ENCODE peak calls at places on chromosomes 6 and 20, in four cellular contexts. H is stimulated activated CD4-positive, alpha-beta T cell treated with anti-CD3 and anti-CD28 coated beads, Interleukin-12 subunit alpha, Interleukin-12 subunit beta, amount 100 ng/mL, for 4 hours; F is GM23338; Z is renal cortical epithelial cell. C is an unnamed sample.

GRCh38 chr20:48689388-48689787 is 138.4 kb downstream of the PREX1 start:
- DNase-seq in Z (no peak), F (no peak), H (no peak), C (no peak)

GRCh38 chr6:24723270-24723669 is 4.3 kb upstream of the C6orf62 start:
- DNase-seq in Z (no peak), H (no peak), F (no peak), C (no peak)

GRCh38 chr6:24664049-24664987 is 2.4 kb downstream of the TDP2 start:
- DNase-seq in F (no peak), H (no peak), Z (no peak), C (no peak)

GRCh38 chr20:13546497-13547131 is 92.1 kb downstream of the TASP1 start:
- DNase-seq in Z (peak; percentile 80), H (peak; percentile 63), F (peak; percentile 93), C (peak; percentile 71)

GRCh38 chr20:25271486-25272222 is 23.8 kb downstream of the PYGB start:
- DNase-seq in H (no peak), Z (no peak), F (no peak), C (no peak)

GRCh38 chr6:148107911-148108310 is 234.7 kb upstream of the SASH1 start:
- DNase-seq in F (no peak), Z (no peak), H (no peak), C (no peak)

GRCh38 chr6:37788259-37788658 is 31.3 kb upstream of the ZFAND3 start:
- DNase-seq in Z (peak; percentile 39), F (no peak), H (no peak), C (peak; percentile 45)

GRCh38 chr6:117480651-117481050 is 1.8 kb upstream of the DCBLD1 start:
- DNase-seq in F (no peak), Z (no peak), H (no peak), C (no peak)

GRCh38 chr6:139708342-139709199 is 334.1 kb upstream of the CITED2 start:
- DNase-seq in F (no peak), Z (peak; percentile 93), H (no peak), C (peak; percentile 52)

GRCh38 chr6:39882567-39882953 is 51.7 kb downstream of the MOCS1 start:
- DNase-seq in F (peak; percentile 17), H (no peak), Z (peak; percentile 84), C (peak; percentile 54)

GRCh38 chr6:157054531-157054979 is 268.8 kb downstream of the TMEM242 start:
- DNase-seq in H (no peak), Z (no peak), F (no peak), C (no peak)

GRCh38 chr6:142011156-142011555 is 121.6 kb upstream of the GJE1 start:
- DNase-seq in H (no peak), Z (peak; percentile 19), F (no peak), C (no peak)

GRCh38 chr6:89559487-89559886 is 79.1 kb downstream of the LYRM2 start:
- DNase-seq in Z (no peak), F (peak; percentile 39), H (no peak), C (peak; percentile 34)

GRCh38 chr20:32010666-32011065 is 428 bp downstream of the CCM2L start:
- DNase-seq in H (no peak), F (peak; percentile 75), Z (no peak), C (no peak)

GRCh38 chr6:155377061-155377460 is 62.8 kb upstream of the TFB1M start:
- DNase-seq in F (no peak), H (no peak), Z (peak; percentile 60), C (no peak)

GRCh38 chr20:61120595-61121515 is 131.2 kb upstream of the CDH4 start:
- DNase-seq in F (peak; percentile 64), Z (peak; percentile 75), H (peak; percentile 10), C (peak; percentile 90)

GRCh38 chr20:634526-634925 is 18.5 kb downstream of the SRXN1 start:
- DNase-seq in Z (no peak), H (no peak), F (no peak), C (no peak)

GRCh38 chr20:62900692-62901584 is 25.4 kb downstream of the DIDO1 start:
- DNase-seq in Z (peak; percentile 55), F (peak; percentile 73), H (no peak), C (peak; percentile 60)

C was measured in ELF-1.